ENCODE peak calls at places on chromosomes 6 and 20, in four cellular contexts. One of them, this sample, is unnamed. For H3K4me1, H3K27me3 and H3K9me3, the result is how much of the 10 kb centered on the place peaks cover.

GRCh38 chr6:146850238-146850896 is 251.6 kb downstream of the ADGB start:
- DNase-seq in CD8-positive, alpha-beta memory T cell: no peak
- DNase-seq in colonic mucosa: no peak
- DNase-seq in cardiac muscle cell: no peak
- DNase-seq in this sample: no peak

GRCh38 chr20:23087587-23088275 is 1.6 kb upstream of the CD93 start:
- DNase-seq in CD8-positive, alpha-beta memory T cell: no peak
- DNase-seq in colonic mucosa: no peak
- DNase-seq in cardiac muscle cell: no peak
- DNase-seq in this sample: no peak

GRCh38 chr6:111761783-111762312 is 111.4 kb downstream of the FYN start:
- DNase-seq in CD8-positive, alpha-beta memory T cell: no peak
- DNase-seq in colonic mucosa: no peak
- DNase-seq in cardiac muscle cell: no peak
- DNase-seq in this sample: no peak

GRCh38 chr6:89050155-89050554 is 30.4 kb upstream of the PNRC1 start:
- DNase-seq in CD8-positive, alpha-beta memory T cell: no peak
- DNase-seq in colonic mucosa: no peak
- DNase-seq in cardiac muscle cell: no peak
- DNase-seq in this sample: no peak

GRCh38 chr6:167056370-167056769 is 57.2 kb downstream of the CEP43 start:
- DNase-seq in CD8-positive, alpha-beta memory T cell: peak
- DNase-seq in colonic mucosa: no peak
- DNase-seq in cardiac muscle cell: no peak
- DNase-seq in this sample: no peak

GRCh38 chr6:6764764-6765434 is 176.4 kb downstream of the LY86 start:
- DNase-seq in CD8-positive, alpha-beta memory T cell: no peak
- DNase-seq in colonic mucosa: no peak
- DNase-seq in cardiac muscle cell: no peak
- DNase-seq in this sample: no peak

GRCh38 chr6:100269189-100269588 is 195.5 kb downstream of the SIM1 start:
- DNase-seq in CD8-positive, alpha-beta memory T cell: no peak
- DNase-seq in colonic mucosa: no peak
- DNase-seq in cardiac muscle cell: no peak
- DNase-seq in this sample: no peak

GRCh38 chr6:30955367-30956042 is 14.7 kb downstream of the MUCL3 start:
- DNase-seq in CD8-positive, alpha-beta memory T cell: peak
- DNase-seq in colonic mucosa: peak
- DNase-seq in cardiac muscle cell: peak
- DNase-seq in this sample: peak

GRCh38 chr6:137661601-137662000 is 167.4 kb upstream of the OLIG3 start:
- DNase-seq in CD8-positive, alpha-beta memory T cell: peak
- DNase-seq in colonic mucosa: peak
- DNase-seq in cardiac muscle cell: no peak
- DNase-seq in this sample: peak

GRCh38 chr6:83371428-83371827 is 59.4 kb downstream of the ME1 start:
- DNase-seq in CD8-positive, alpha-beta memory T cell: no peak
- DNase-seq in colonic mucosa: no peak
- DNase-seq in cardiac muscle cell: no peak
- DNase-seq in this sample: no peak

GRCh38 chr20:2059411-2059810 is 42.2 kb upstream of the STK35 start:
- DNase-seq in CD8-positive, alpha-beta memory T cell: no peak
- DNase-seq in colonic mucosa: no peak
- DNase-seq in cardiac muscle cell: no peak
- DNase-seq in this sample: no peak

GRCh38 chr6:109034439-109035041 is 60.1 kb downstream of the SESN1 start:
- DNase-seq in CD8-positive, alpha-beta memory T cell: no peak
- DNase-seq in colonic mucosa: no peak
- DNase-seq in cardiac muscle cell: no peak
- DNase-seq in this sample: no peak

GRCh38 chr6:132081338-132081737 is 130.2 kb upstream of the CCN2 start:
- DNase-seq in CD8-positive, alpha-beta memory T cell: no peak
- DNase-seq in colonic mucosa: no peak
- DNase-seq in cardiac muscle cell: no peak
- DNase-seq in this sample: no peak

GRCh38 chr20:59322813-59323469 is 22.5 kb downstream of the EDN3 start:
- DNase-seq in CD8-positive, alpha-beta memory T cell: no peak
- DNase-seq in colonic mucosa: no peak
- DNase-seq in cardiac muscle cell: no peak
- DNase-seq in this sample: no peak

GRCh38 chr6:139370047-139370706 is 4.3 kb downstream of the CITED2 start:
- DNase-seq in CD8-positive, alpha-beta memory T cell: no peak
- DNase-seq in colonic mucosa: no peak
- DNase-seq in cardiac muscle cell: peak
- DNase-seq in this sample: no peak

GRCh38 chr20:16293590-16293989 is 279.7 kb downstream of the KIF16B start:
- DNase-seq in CD8-positive, alpha-beta memory T cell: no peak
- DNase-seq in colonic mucosa: no peak
- DNase-seq in cardiac muscle cell: no peak
- DNase-seq in this sample: no peak

GRCh38 chr6:149264629-149265028 is 52.9 kb upstream of the TAB2 start:
- DNase-seq in CD8-positive, alpha-beta memory T cell: peak
- DNase-seq in colonic mucosa: no peak
- DNase-seq in cardiac muscle cell: no peak
- DNase-seq in this sample: no peak

GRCh38 chr6:153595903-153596302 is 443.1 kb upstream of the OPRM1 start:
- DNase-seq in CD8-positive, alpha-beta memory T cell: no peak
- DNase-seq in colonic mucosa: no peak
- DNase-seq in cardiac muscle cell: no peak
- DNase-seq in this sample: no peak

GRCh38 chr20:47318596-47319516 is 37.6 kb downstream of the ZMYND8 start:
- DNase-seq in CD8-positive, alpha-beta memory T cell: no peak
- DNase-seq in colonic mucosa: peak
- DNase-seq in cardiac muscle cell: peak
- DNase-seq in this sample: peak

GRCh38 chr6:21831531-21832291 is 238.2 kb downstream of the SOX4 start:
- DNase-seq in CD8-positive, alpha-beta memory T cell: no peak
- DNase-seq in colonic mucosa: no peak
- DNase-seq in cardiac muscle cell: no peak
- DNase-seq in this sample: no peak

GRCh38 chr6:52590634-52590985 is 13.8 kb upstream of the TRAM2 start:
- DNase-seq in CD8-positive, alpha-beta memory T cell: no peak
- DNase-seq in colonic mucosa: no peak
- DNase-seq in cardiac muscle cell: no peak
- DNase-seq in this sample: no peak

GRCh38 chr20:51054233-51054632 is 31.3 kb upstream of the KCNG1 start:
- DNase-seq in CD8-positive, alpha-beta memory T cell: no peak
- DNase-seq in colonic mucosa: no peak
- DNase-seq in cardiac muscle cell: no peak
- DNase-seq in this sample: no peak

GRCh38 chr6:56851104-56851503 is 103.8 kb upstream of the BEND6 start:
- DNase-seq in CD8-positive, alpha-beta memory T cell: no peak
- DNase-seq in colonic mucosa: no peak
- DNase-seq in cardiac muscle cell: no peak
- DNase-seq in this sample: no peak

GRCh38 chr6:119090256-119090655 is 11.8 kb upstream of the FAM184A start:
- DNase-seq in CD8-positive, alpha-beta memory T cell: no peak
- DNase-seq in colonic mucosa: no peak
- DNase-seq in cardiac muscle cell: peak
- DNase-seq in this sample: no peak

GRCh38 chr6:15365273-15365687 is 119.4 kb downstream of the JARID2 start:
- DNase-seq in CD8-positive, alpha-beta memory T cell: peak
- DNase-seq in colonic mucosa: peak
- DNase-seq in cardiac muscle cell: peak
- DNase-seq in this sample: no peak

GRCh38 chr6:35068206-35068605 is 72.9 kb downstream of the TCP11 start:
- DNase-seq in CD8-positive, alpha-beta memory T cell: no peak
- DNase-seq in colonic mucosa: no peak
- DNase-seq in cardiac muscle cell: no peak
- DNase-seq in this sample: no peak

GRCh38 chr20:5705827-5706226 is 44.4 kb upstream of the SHLD1 start:
- DNase-seq in CD8-positive, alpha-beta memory T cell: no peak
- DNase-seq in colonic mucosa: no peak
- DNase-seq in cardiac muscle cell: no peak
- DNase-seq in this sample: no peak

GRCh38 chr6:135675862-135676261 is 175.6 kb upstream of the PDE7B start:
- DNase-seq in CD8-positive, alpha-beta memory T cell: peak
- DNase-seq in colonic mucosa: no peak
- DNase-seq in cardiac muscle cell: peak
- DNase-seq in this sample: peak

GRCh38 chr6:165306955-165307354 is 2.5 kb downstream of the C6orf118 start:
- DNase-seq in CD8-positive, alpha-beta memory T cell: no peak
- DNase-seq in colonic mucosa: no peak
- DNase-seq in cardiac muscle cell: no peak
- DNase-seq in this sample: no peak

GRCh38 chr6:166515072-166515810 is 71.2 kb downstream of the RAMACL start:
- DNase-seq in CD8-positive, alpha-beta memory T cell: no peak
- DNase-seq in colonic mucosa: no peak
- DNase-seq in cardiac muscle cell: no peak
- DNase-seq in this sample: no peak

GRCh38 chr20:62501801-62502495 is 26.2 kb upstream of the GATA5 start:
- DNase-seq in CD8-positive, alpha-beta memory T cell: no peak
- DNase-seq in colonic mucosa: no peak
- DNase-seq in cardiac muscle cell: no peak
- DNase-seq in this sample: no peak

GRCh38 chr6:87742106-87742505 is 40.1 kb upstream of the AKIRIN2 start:
- DNase-seq in CD8-positive, alpha-beta memory T cell: peak
- DNase-seq in colonic mucosa: no peak
- DNase-seq in cardiac muscle cell: no peak
- DNase-seq in this sample: no peak

GRCh38 chr6:37698264-37699137 is 818 bp upstream of the MDGA1 start:
- DNase-seq in CD8-positive, alpha-beta memory T cell: peak
- DNase-seq in colonic mucosa: peak
- DNase-seq in cardiac muscle cell: peak
- DNase-seq in this sample: peak

GRCh38 chr20:24650091-24650490 is 180.7 kb downstream of the SYNDIG1 start:
- DNase-seq in CD8-positive, alpha-beta memory T cell: no peak
- DNase-seq in colonic mucosa: no peak
- DNase-seq in cardiac muscle cell: no peak
- DNase-seq in this sample: no peak

GRCh38 chr20:2101935-2102584 is 433 bp downstream of the STK35 start:
- DNase-seq in CD8-positive, alpha-beta memory T cell: peak
- DNase-seq in colonic mucosa: peak
- DNase-seq in cardiac muscle cell: peak
- DNase-seq in this sample: peak

GRCh38 chr20:61950631-61951010 is 115.1 kb downstream of the TAF4 start:
- DNase-seq in CD8-positive, alpha-beta memory T cell: no peak
- DNase-seq in colonic mucosa: no peak
- DNase-seq in cardiac muscle cell: no peak
- DNase-seq in this sample: no peak

GRCh38 chr20:6582449-6582848 is 185.0 kb upstream of the BMP2 start:
- DNase-seq in CD8-positive, alpha-beta memory T cell: no peak
- DNase-seq in colonic mucosa: no peak
- DNase-seq in cardiac muscle cell: no peak
- DNase-seq in this sample: no peak

GRCh38 chr6:121851056-121851455 is 415.6 kb downstream of the GJA1 start:
- DNase-seq in CD8-positive, alpha-beta memory T cell: no peak
- DNase-seq in colonic mucosa: no peak
- DNase-seq in cardiac muscle cell: peak
- DNase-seq in this sample: no peak

DNA sequence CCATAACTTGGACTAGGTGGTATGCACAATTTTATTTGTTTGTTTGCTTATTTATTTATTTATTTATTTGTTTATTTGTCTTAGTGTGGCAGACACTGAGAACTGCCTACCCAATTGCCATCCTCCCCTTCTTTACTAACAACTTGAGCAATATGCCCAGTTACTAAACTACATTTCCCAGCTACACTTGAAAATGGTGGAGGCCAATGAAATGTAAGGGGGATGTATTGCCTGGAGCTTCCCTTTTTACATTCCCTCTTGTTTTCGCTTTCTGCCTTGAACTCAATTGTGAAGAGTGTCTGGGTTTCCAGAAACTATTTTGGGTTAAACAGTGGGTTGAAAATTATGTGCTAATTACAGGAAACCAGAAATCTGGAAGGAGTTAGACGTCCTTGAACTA is 152.7 kb upstream of the FKBP1C start:
- DNase-seq in CD8-positive, alpha-beta memory T cell: no peak
- DNase-seq in colonic mucosa: no peak
- DNase-seq in cardiac muscle cell: peak
- DNase-seq in this sample: no peak
- H3K4me1 ChIP-seq in CD8-positive, alpha-beta memory T cell: under half
- H3K4me1 ChIP-seq in colonic mucosa: under half
- H3K4me1 ChIP-seq in cardiac muscle cell: under half
- H3K4me1 ChIP-seq in this sample: under half

DNA sequence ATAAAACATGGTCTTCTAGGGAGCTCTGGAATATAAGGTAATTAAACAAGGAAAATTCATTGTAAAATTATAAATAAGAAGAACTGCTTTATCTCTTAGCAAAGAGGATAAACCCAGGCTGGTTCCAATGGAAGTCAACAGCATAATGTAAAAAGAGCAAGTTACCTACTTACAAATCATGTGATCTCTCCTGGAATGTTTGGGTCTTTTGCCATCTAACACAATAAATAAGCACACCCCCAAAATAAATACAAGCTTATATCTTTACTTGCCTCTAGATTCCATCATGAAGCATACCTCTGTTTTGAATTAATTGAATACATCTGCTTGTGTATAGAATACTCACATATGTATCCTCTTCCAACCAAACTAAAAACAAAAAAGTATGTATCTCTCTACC is 2.5 kb upstream of the PHACTR1 start:
- DNase-seq in CD8-positive, alpha-beta memory T cell: no peak
- DNase-seq in colonic mucosa: no peak
- DNase-seq in cardiac muscle cell: no peak
- DNase-seq in this sample: no peak
- H3K27me3 ChIP-seq in CD8-positive, alpha-beta memory T cell: under half
- H3K27me3 ChIP-seq in colonic mucosa: under half
- H3K27me3 ChIP-seq in cardiac muscle cell: under half
- H3K27me3 ChIP-seq in this sample: under half

GRCh38 chr20:31488171-31488570 is 13.1 kb downstream of the REM1 start:
- DNase-seq in CD8-positive, alpha-beta memory T cell: no peak
- DNase-seq in colonic mucosa: no peak
- DNase-seq in cardiac muscle cell: no peak
- DNase-seq in this sample: no peak
- H3K9me3 ChIP-seq in CD8-positive, alpha-beta memory T cell: under half
- H3K9me3 ChIP-seq in colonic mucosa: under half
- H3K9me3 ChIP-seq in cardiac muscle cell: under half
- H3K9me3 ChIP-seq in this sample: under half

DNA sequence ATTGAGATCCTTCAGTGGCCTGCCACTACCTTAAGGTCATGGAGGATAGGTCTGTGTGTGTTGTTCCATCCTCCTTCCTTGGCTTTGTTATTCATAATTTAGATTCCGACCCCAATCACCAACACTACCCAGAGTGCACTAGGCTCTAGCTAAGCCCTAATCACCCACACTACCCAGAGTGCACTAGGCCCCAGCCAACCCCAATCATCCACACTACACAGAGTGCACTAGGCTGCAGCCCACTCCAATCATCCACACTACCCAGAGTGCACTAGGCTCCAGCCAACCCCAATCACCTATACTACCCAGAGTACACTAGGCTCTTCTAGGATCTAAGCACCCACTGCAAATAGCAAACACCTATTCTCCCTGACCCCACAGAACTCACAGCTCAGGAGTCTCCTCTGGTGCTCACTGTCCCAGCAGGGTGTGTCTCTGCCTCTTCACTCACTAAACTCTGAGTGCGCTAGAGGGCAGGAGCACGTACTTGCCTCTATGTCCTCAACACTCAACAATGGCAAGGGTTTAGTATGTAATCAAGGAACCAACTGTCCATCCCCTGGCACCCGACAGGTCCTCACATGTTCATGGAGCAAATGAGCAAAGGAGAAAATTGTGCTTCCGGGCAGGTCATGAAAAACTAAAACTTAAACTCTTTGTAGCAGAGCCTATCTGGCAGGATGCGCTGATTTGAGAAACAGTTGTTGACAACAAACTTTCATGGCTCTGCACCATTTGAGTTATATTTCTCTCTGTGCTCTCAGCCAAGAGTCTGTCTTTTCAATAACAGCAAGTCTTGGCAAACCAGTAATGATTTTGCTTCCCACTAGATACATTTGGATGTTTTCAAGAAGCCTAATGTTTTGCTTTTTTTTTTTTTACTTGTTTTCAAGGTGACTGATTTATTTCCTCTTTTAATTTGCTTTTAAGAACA is 54.3 kb downstream of the SLC22A23 start:
- DNase-seq in CD8-positive, alpha-beta memory T cell: no peak
- DNase-seq in colonic mucosa: peak
- DNase-seq in cardiac muscle cell: no peak
- DNase-seq in this sample: no peak
- H3K4me1 ChIP-seq in CD8-positive, alpha-beta memory T cell: under half
- H3K4me1 ChIP-seq in colonic mucosa: under half
- H3K4me1 ChIP-seq in cardiac muscle cell: under half
- H3K4me1 ChIP-seq in this sample: half or more

This sample was measured in Caco-2.